ENCODE peak calls at places on chromosomes 2 and 18, in five cellular contexts. B is Peyer's patch, T is AG04450, K is fibroblast of the aortic adventitia, E is Calu3. X is an unnamed sample.

GRCh38 chr18:62585274-62586147 is 62.7 kb downstream of the ZCCHC2 start:
- DNase-seq in K (no peak), B (no peak), E (no peak), T (no peak), X (no peak)

GRCh38 chr2:119024568-119024967 is 82.6 kb downstream of the MARCO start:
- DNase-seq in B (no peak), K (no peak), E (no peak), T (no peak), X (no peak)

GRCh38 chr2:240236217-240237111 is 96.0 kb upstream of the OTOS start:
- DNase-seq in T (no peak), K (no peak), B (peak), E (no peak), X (peak)

GRCh38 chr2:220394433-220394832 is 767.0 kb downstream of the SLC4A3 start:
- DNase-seq in K (peak), T (peak), E (peak), B (no peak), X (no peak)

GRCh38 chr18:40708726-40709125 is 1246.3 kb upstream of the PIK3C3 start:
- DNase-seq in K (no peak), E (no peak), T (no peak), B (no peak), X (no peak)

GRCh38 chr2:144479138-144479537 is 40.8 kb downstream of the ZEB2 start:
- DNase-seq in T (no peak), E (no peak), B (no peak), K (peak), X (no peak)

GRCh38 chr2:49265471-49265870 is 111.2 kb upstream of the FSHR start:
- DNase-seq in E (no peak), K (no peak), T (no peak), B (no peak), X (no peak)

GRCh38 chr18:7885763-7886295 is 318.7 kb downstream of the PTPRM start:
- DNase-seq in K (no peak), B (no peak), T (no peak), E (no peak), X (no peak)

GRCh38 chr2:86064006-86064405 is 41.7 kb downstream of the POLR1A start:
- DNase-seq in E (no peak), T (no peak), K (no peak), B (no peak), X (no peak)

GRCh38 chr2:217948897-217949296 is 53.9 kb downstream of the TNS1 start:
- DNase-seq in K (no peak), B (no peak), T (no peak), E (no peak), X (no peak)

GRCh38 chr18:10201226-10201625 is 253.2 kb upstream of the APCDD1 start:
- DNase-seq in B (no peak), E (no peak), T (no peak), K (no peak), X (no peak)

GRCh38 chr2:233940376-233941276 is 23.5 kb downstream of the TRPM8 start:
- DNase-seq in T (no peak), E (peak), K (no peak), B (no peak), X (no peak)

GRCh38 chr2:199439094-199439493 is 18.6 kb downstream of the SATB2 start:
- DNase-seq in B (no peak), K (no peak), T (no peak), E (no peak), X (no peak)

GRCh38 chr18:65990944-65991708 is 240.3 kb downstream of the CDH7 start:
- DNase-seq in E (no peak), T (no peak), K (no peak), B (no peak), X (no peak)

GRCh38 chr2:142218471-142218870 is 87.7 kb upstream of the LRP1B start:
- DNase-seq in B (no peak), T (no peak), K (no peak), E (no peak), X (no peak)

GRCh38 chr2:160968183-160968582 is 192.0 kb upstream of the TANK start:
- DNase-seq in E (no peak), K (peak), T (no peak), B (no peak), X (no peak)

GRCh38 chr18:55353391-55353790 is 234.6 kb downstream of the TCF4 start:
- DNase-seq in B (no peak), T (no peak), E (no peak), K (no peak), X (no peak)

GRCh38 chr2:181787310-181788048 is 104.1 kb upstream of the ITPRID2 start:
- DNase-seq in B (no peak), K (no peak), E (no peak), T (no peak), X (no peak)

GRCh38 chr2:65382776-65383357 is 49.5 kb downstream of the SPRED2 start:
- DNase-seq in B (peak), E (peak), T (peak), K (peak), X (peak)

GRCh38 chr2:40401896-40402295 is 50.0 kb downstream of the SLC8A1 start:
- DNase-seq in K (peak), T (peak), B (no peak), E (peak), X (no peak)

GRCh38 chr2:104658149-104658839 is 195.6 kb upstream of the POU3F3 start:
- DNase-seq in E (no peak), K (no peak), T (no peak), B (no peak), X (peak)

GRCh38 chr2:62200291-62200841 is 4.5 kb downstream of the B3GNT2 start:
- DNase-seq in K (no peak), E (no peak), T (no peak), B (no peak), X (no peak)

GRCh38 chr2:236176951-236177350 is 8.8 kb upstream of the GBX2 start:
- DNase-seq in T (no peak), K (no peak), B (no peak), E (no peak), X (peak)

GRCh38 chr18:9032519-9032918 is 70.0 kb upstream of the NDUFV2 start:
- DNase-seq in K (no peak), B (no peak), T (no peak), E (no peak), X (no peak)

GRCh38 chr2:198296665-198297308 is 492.4 kb downstream of the PLCL1 start:
- DNase-seq in E (peak), T (peak), K (peak), B (no peak), X (no peak)

GRCh38 chr18:57353940-57354461 is 1.6 kb downstream of the ST8SIA3 start:
- DNase-seq in E (no peak), K (peak), T (no peak), B (no peak), X (no peak)

GRCh38 chr2:65800998-65801397 is 368.6 kb upstream of the SPRED2 start:
- DNase-seq in B (no peak), K (peak), T (peak), E (peak), X (no peak)

GRCh38 chr2:121128741-121129659 is 156.0 kb downstream of the TFCP2L1 start:
- DNase-seq in B (peak), K (peak), E (peak), T (no peak), X (peak)

GRCh38 chr2:71601136-71602114 is 148.1 kb downstream of the DYSF start:
- DNase-seq in E (no peak), K (no peak), T (no peak), B (no peak), X (peak)

GRCh38 chr2:235063501-235063961 is 111.7 kb downstream of the SH3BP4 start:
- DNase-seq in K (no peak), T (no peak), E (no peak), B (no peak), X (no peak)

GRCh38 chr2:119196301-119197124 is 27.1 kb upstream of the STEAP3 start:
- DNase-seq in B (no peak), T (no peak), E (no peak), K (peak), X (no peak)

GRCh38 chr2:238872628-238873400 is 24.9 kb downstream of the TWIST2 start:
- DNase-seq in K (no peak), B (no peak), E (no peak), T (no peak), X (no peak)
- TF ChIP-seq CTCF in K (no peak), B (no peak), E (no peak), T (no peak), X (no peak)

DNA sequence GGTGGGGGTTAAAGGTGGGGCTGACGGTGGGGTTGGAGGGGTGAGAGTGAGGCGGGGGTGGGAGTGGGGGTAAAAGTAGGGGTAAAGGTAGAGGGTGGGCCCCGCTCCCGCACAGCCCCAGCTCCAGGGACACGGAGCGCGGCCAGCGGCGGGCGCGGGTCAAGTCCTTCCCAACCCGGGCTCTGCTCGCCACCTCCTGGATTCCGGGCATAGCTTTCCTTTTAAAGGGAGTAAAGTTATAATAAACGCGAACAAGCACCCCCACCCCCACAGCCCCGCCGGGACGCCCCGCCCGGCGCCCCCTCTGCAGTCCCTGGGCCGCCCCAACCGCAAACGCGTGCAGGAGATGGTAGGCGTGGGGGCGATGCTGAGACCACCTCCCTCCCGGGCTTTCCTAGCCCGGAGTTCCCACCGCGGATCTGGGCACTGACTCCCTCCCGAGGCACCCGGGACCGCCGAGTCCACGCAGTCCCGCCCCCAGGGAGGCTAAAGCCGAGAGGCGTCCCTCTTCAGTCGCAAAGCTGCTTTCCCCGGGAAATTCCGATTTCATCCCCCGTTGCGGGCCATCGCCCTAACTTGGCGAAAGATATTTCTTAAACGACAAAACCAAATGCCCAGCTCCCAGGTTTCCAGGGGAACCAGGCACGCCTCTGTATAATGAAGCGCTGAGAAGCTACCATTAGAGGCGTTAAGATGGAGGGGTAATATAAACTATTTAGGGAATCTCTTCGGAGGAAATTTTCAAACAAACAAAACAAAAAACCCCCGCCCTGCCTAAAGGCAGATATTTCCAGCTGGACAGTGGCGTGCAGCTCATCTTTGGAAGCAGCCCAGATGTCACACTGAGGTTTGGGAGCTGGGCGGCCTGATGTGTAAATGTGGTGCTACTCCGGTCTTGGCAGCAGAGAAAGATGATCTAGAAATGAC is at the start of gene LIMS2:
- DNase-seq in E (peak), K (peak), B (peak), T (no peak), X (no peak)
- TF ChIP-seq CTCF in E (no peak), K (peak), B (no peak), T (no peak), X (no peak)

DNA sequence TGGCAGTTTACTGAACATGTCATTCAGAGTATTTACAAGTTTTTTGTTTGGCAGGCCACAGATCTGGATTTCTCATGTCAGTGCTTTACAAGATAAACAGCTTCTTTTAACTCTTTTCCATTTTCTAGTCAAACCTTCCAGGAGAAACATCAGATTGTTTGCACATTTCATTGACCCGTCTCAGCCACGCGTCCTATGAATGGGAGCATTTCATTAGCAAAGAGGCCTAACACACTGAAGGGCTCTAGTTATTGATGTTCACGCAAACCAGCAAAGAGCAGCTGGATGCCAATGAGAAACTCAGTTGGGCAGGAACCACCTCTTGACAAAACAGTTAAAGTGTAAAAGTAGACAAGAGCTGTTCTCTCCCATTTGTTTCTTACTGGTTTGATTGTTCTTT is 29.2 kb upstream of the MFF start:
- DNase-seq in E (no peak), B (no peak), K (no peak), T (no peak), X (no peak)
- TF ChIP-seq CTCF in E (no peak), B (no peak), K (no peak), T (no peak), X (no peak)

GRCh38 chr2:26245231-26245732 is 543 bp downstream of the HADHB start:
- DNase-seq in E (no peak), B (no peak), T (no peak), K (no peak), X (no peak)

GRCh38 chr2:26245810-26246209 is 1.1 kb downstream of the HADHB start:
- DNase-seq in T (no peak), E (no peak), K (peak), B (no peak), X (no peak)

GRCh38 chr2:26246818-26247217 is 2.1 kb downstream of the HADHB start:
- DNase-seq in E (no peak), B (no peak), K (peak), T (peak), X (no peak)

GRCh38 chr2:26243643-26244478 is 571 bp downstream of the HADHA start:
- DNase-seq in E (peak), B (no peak), K (peak), T (no peak), X (no peak)

DNA sequence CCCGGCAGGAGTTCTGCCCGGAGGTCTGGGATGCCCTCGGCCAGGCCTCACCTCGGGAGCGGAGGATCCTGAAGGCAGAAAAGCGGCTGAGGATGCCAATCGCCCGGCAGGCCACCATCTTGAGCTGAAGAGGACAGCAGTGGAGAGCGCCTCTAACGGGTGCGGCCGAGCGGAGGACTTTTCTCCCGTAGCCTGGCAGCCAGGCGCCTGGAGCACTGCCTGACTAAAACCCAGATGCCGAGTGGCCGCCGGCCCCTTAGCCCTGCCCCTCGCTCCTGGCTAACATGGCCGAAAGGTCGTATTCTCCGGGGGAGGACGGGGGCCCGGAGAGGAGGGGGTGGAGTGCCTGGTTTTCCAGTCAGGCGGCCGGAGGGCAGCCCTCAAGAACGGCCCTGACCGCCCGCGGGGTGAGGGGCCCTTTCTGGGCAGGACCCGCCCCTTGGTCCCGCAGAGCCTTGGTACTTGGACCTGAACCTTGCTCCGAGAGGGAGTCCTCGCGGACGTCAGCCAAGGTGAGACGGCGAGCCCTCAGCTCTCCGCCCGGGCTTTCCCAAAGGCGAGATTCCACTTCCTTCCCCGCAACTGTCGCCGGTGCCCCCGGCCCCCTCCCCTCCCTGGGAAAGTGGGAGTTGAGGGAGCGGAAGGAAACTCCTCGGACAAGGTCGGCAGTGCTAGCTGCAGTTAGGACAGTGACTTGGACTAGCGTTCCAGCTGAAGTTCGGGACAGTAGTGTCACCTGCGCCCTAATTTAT is at the start of the genes HADHA and HADHB:
- DNase-seq in B (peak), E (peak), K (peak), T (peak), X (peak)
- TF ChIP-seq CTCF in B (peak), E (no peak), K (peak), T (peak), X (no peak)

DNA sequence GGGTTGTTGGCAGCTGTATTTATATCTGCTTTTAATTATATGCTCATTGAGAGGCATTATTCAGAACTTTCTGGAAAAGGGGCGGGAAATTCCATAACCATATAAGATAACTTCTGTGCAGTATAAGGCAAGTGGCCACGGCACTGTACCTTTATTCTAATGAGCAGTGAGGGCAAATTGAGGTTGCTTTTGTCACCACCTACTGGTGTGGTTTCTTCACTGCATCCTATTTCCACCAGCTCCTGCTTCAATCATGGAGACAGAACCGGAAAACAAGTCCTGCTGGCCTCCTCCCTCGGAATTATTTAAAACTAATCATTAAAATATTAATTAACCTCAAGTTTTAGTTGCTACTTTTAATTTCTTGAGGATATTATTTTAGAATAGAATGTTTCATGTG is 759.4 kb downstream of the CBLN2 start:
- DNase-seq in T (no peak), K (peak), B (no peak), E (no peak), X (no peak)
- TF ChIP-seq CTCF in T (peak), K (peak), B (no peak), E (no peak), X (no peak)

X was measured in CD14-positive monocyte.